ENCODE peak calls at places on chromosome 4, in four cellular contexts. G is colonic mucosa, Q is GM23338, I is brain microvascular endothelial cell. Y is an unnamed sample.

GRCh38 chr4:11635336-11635735 is 206.6 kb upstream of the HS3ST1 start:
- DNase-seq in Q (no peak), I (peak; percentile 22), G (no peak), Y (no peak)

GRCh38 chr4:3368334-3368733 is 73.4 kb upstream of the HGFAC start:
- DNase-seq in I (no peak), Q (no peak), G (no peak), Y (no peak)

GRCh38 chr4:1192091-1192492 is 19.7 kb upstream of the SPON2 start:
- DNase-seq in G (peak; percentile 84), I (peak; percentile 94), Q (no peak), Y (no peak)

GRCh38 chr4:105956566-105956965 is 61.3 kb downstream of the NPNT start:
- DNase-seq in G (no peak), Q (no peak), I (peak; percentile 16), Y (no peak)

GRCh38 chr4:1598206-1598605 is 85.9 kb downstream of the FAM53A start:
- DNase-seq in G (no peak), I (no peak), Q (no peak), Y (peak; percentile 61)

GRCh38 chr4:83074086-83074704 is 39.2 kb downstream of the COPS4 start:
- DNase-seq in G (peak; percentile 66), Q (peak; percentile 89), I (peak; percentile 79), Y (peak; percentile 62)

GRCh38 chr4:20639346-20639745 is 60.9 kb upstream of the PACRGL start:
- DNase-seq in G (no peak), I (no peak), Q (no peak), Y (no peak)

GRCh38 chr4:72326692-72327632 is 242.1 kb downstream of the ADAMTS3 start:
- DNase-seq in G (no peak), Q (peak; percentile 71), I (no peak), Y (no peak)

DNA sequence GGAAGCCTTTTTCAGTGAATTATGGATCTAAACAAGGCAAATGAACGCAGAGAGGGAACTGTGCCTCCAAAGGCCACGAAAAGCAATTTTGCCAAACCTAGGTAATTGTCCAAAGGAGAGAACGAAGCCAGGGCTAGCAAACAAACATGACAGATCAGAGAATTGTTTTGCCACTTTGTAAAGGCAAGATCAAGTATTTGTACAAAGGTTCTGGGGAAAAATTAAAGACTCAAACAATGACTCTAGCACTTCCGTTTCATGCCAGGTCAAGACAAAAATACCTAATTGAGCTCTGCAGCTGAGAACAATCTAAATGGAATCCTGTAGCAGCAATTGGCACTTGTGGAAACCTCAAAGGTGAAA is 8.5 kb downstream of the RBM47 start:
- DNase-seq in Q (no peak), G (no peak), I (no peak), Y (no peak)
- H3K4me3 ChIP-seq in Q (no peak overlapping the region), G (no peak overlapping the region), I (no peak overlapping the region), Y (no peak overlapping the region)

DNA sequence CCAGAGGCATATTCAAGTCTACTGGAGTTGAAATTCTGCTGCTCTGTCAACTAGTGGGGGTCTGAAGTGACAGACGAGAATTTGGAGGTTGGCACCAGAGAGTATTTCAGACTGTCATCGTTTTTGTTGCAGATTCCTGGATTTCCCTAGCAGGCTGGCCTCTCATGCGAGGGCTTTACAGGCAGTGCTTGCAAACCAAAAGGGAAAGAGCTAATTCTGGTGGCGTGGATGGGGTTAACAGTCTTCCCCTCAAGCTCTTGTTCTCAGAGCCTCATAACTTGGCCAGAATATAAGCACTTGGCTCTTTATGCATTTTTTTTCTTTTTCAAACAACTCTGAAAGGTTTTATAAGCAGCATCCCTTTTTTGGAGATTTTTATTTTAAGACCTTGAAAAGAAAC is at the start of gene SPARCL1:
- DNase-seq in I (no peak), Q (peak; percentile 23), G (no peak), Y (no peak)
- H3K4me3 ChIP-seq in I (no peak within 1 kb of the TSS), Q (no peak within 1 kb of the TSS), G (peak within 1 kb of the TSS; percentile 2), Y (no peak within 1 kb of the TSS)

DNA sequence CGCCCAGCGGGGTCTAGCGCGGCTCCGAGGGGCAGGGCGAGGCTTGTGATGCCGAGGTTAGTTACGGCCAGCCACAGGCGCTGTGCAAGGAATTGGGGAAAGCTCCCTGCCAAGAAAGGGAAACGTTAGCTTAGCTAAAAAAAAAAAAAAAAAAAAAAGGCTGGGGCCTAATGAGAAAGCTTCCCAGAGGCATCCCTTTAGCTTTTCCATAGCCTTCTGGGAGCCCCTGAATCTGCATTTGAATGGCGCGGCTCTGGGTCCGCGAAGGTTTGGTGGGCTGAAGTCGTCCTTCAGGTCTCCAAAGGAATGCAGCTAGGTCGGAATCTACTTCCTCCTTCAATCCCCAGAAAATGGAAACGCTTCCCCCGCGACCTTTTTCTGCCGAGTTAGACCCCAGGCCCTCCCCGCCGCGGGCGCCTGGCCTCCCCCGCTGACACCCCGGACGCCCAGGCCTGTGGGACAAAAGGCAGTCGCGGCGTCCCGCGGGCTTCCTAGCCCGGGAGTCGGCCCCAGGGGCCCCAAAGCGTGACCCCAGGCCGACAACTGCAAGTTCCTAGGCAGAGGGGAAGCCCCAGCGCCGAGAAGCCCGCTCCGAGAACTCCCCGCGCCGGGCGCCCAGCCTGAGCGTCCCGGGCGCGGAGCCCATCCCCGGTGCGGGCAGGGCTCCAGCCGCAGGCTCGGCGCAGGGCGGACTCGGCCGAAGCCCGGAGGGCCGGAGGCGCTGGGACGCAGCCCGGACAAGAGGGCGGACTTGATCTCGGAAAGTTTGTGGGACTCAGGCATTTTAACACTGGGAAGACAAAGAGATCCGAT is 598 bp upstream of the FAT1 start:
- DNase-seq in I (peak; percentile 27), Q (peak; percentile 91), G (peak; percentile 50), Y (peak; percentile 89)
- H3K4me3 ChIP-seq in I (peak overlapping the region; percentile 70), Q (peak overlapping the region; percentile 79), G (peak overlapping the region; percentile 76), Y (peak overlapping the region; percentile 83)

GRCh38 chr4:7637139-7637538 is 202.4 kb upstream of the PSAPL1 start:
- DNase-seq in I (no peak), Q (no peak), G (no peak), Y (no peak)
- H3K4me3 ChIP-seq in I (no peak overlapping the region), Q (no peak overlapping the region), G (no peak overlapping the region), Y (no peak overlapping the region)

DNA sequence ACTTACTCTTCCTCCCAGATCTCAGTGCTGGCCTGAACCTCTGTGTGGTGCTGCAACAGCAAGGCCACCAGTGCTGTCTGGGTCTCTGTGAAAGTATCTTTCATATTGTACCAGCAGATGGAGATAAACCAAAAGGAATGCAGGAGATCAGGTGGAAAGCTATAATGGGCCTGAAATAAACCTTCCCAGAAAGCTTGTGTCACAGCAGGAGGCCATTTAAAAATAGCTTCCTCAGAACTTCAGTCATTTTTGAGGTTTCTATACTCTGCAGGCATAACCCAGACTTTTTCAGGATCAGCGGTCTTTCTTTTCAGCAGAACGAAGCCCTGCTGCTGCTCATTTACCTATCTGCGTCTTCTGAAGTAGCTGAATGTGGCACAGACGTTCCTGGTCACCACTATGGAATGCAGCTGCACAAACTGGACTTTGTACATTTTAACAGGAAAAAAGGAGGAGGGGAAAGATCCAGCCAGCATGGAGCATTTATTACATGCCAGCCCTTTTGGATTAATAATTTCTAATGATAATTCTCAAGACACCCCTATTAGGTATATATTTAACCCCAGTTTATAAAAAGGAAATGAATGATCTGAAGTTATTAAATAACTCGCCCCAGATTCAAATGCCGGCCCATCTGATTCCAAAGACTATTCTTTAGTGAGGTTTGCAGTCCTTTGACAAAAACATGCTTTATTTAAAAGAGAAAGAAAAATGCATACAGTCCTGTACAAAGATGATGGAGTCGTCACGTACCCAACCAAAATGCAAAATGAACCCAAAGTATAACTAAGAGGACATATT is 119.7 kb downstream of the NFKB1 start:
- DNase-seq in G (peak; percentile 60), Q (peak; percentile 59), I (peak; percentile 80), Y (peak; percentile 18)
- H3K4me3 ChIP-seq in G (no peak overlapping the region), Q (no peak overlapping the region), I (peak overlapping the region; percentile 30), Y (no peak overlapping the region)

GRCh38 chr4:159267940-159268327 is 165.1 kb downstream of the RAPGEF2 start:
- DNase-seq in Q (no peak), I (no peak), G (no peak), Y (no peak)
- H3K4me3 ChIP-seq in Q (no peak overlapping the region), I (no peak overlapping the region), G (no peak overlapping the region), Y (no peak overlapping the region)

GRCh38 chr4:25914670-25915358 is 794 bp downstream of the SMIM20 start:
- DNase-seq in Q (no peak), G (no peak), I (no peak), Y (peak; percentile 24)

GRCh38 chr4:25913851-25914669 is at the start of gene SMIM20:
- DNase-seq in Q (peak; percentile 94), I (peak; percentile 77), G (peak; percentile 96), Y (peak; percentile 97)

GRCh38 chr4:25916870-25917269 is 2.9 kb downstream of the SMIM20 start:
- DNase-seq in Q (no peak), I (no peak), G (no peak), Y (no peak)

GRCh38 chr4:25913056-25913850 is 767 bp upstream of the SMIM20 start:
- DNase-seq in I (peak; percentile 10), Q (peak; percentile 51), G (peak; percentile 60), Y (peak; percentile 47)

GRCh38 chr4:25915359-25915716 is 1.3 kb downstream of the SMIM20 start:
- DNase-seq in G (no peak), Q (no peak), I (peak; percentile 18), Y (peak; percentile 15)
- H3K4me3 ChIP-seq in G (no peak overlapping the region), Q (peak overlapping the region; percentile 98), I (no peak overlapping the region), Y (no peak overlapping the region)

DNA sequence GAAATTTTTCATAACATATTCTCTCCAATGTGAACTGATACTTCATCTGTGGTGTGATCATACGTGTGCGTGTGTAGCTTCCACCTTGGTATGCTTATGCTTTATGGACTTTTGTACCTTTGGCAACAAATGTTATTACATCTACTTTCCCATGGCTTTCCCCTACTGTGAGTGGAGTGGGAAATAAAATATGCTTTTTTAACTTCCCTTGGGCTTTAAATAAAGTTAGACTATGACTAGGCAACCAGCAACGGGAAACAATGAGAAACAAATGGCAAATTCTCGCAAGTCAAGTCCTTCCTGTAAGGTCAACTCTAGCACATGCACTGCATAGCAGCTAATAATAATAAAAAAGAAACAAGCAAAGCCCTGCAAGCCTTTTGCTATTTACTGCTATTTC is 205.0 kb upstream of the PDE5A start:
- DNase-seq in Q (no peak), G (no peak), I (peak; percentile 41), Y (no peak)
- H3K4me3 ChIP-seq in Q (no peak overlapping the region), G (no peak overlapping the region), I (no peak overlapping the region), Y (no peak overlapping the region)

GRCh38 chr4:4506961-4507360 is 34.9 kb downstream of the STX18 start:
- DNase-seq in Q (no peak), I (no peak), G (peak; percentile 41), Y (no peak)
- H3K4me3 ChIP-seq in Q (no peak overlapping the region), I (no peak overlapping the region), G (no peak overlapping the region), Y (no peak overlapping the region)

DNA sequence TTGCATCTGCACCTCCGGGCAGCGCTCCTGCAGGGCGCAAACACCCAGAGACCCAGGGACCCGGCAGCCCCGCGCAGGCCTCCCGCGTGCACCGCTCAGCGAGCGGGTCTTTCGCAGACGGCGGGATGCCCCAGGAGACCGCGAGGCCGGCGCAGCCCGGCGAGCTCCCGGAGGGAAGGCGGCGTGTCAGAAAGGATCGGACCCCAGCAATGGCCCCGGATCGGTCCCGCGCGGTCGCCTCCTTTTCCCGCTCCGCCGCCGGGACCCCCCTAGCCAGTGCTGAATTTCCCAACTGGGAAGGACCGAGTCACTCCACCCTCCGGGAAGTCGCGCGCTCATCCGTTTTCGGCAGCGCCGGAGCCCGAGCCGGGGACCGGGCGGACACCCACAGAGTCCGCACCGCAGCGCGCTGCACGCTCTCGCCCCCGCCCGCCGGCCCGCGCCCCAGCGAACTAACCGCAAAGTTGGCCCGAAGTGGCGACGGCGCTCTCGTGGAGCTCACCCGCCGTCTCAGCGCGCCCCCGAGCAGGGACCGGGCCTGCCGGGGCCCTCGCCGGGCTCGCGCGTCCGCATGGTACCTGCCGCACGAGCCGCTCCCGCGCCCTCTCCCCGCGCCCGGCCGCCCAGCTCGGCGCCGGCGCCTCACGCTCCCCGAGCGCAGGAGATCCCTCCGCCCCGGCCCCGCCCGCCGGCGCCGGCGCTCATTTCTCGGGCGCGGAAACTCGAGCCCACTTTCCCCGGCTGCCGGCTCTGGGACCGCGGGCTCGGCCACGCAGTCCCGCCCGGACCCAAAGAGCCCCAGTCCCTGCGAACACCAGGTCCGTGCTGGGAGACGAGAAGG is at the start of gene FAT1:
- DNase-seq in Q (peak; percentile 79), I (peak; percentile 26), G (peak; percentile 66), Y (peak; percentile 91)
- H3K4me3 ChIP-seq in Q (peak within 1 kb of the TSS; percentile 79), I (peak within 1 kb of the TSS; percentile 70), G (peak within 1 kb of the TSS; percentile 76), Y (peak within 1 kb of the TSS; percentile 83)